ENCODE peak calls at places on chromosomes 4 and X, in seven cellular contexts. I is fibroblast of the aortic adventitia; N is stimulated activated CD8-positive, alpha-beta memory T cell treated with anti-CD3 and anti-CD28 coated beads, Interleukin-15, amount 100 ng/mL, for 24 hours; B is activated CD8-positive, alpha-beta T cell treated with anti-CD3 and anti-CD28 coated beads for 36 hours; Z is fibroblast of mammary gland; T is stimulated activated CD4-positive, alpha-beta T cell treated with anti-CD3 and anti-CD28 coated beads, Interleukin-2, amount 100 ng/mL, for 48 hours; E is NCI-H2081. W is an unnamed sample.

GRCh38 chr4:150647008-150647407 is 65.1 kb downstream of the MAB21L2 start:
- DNase-seq in I (peak), T (no peak), N (no peak), Z (peak), E (no peak), B (no peak), W (no peak)

GRCh38 chr4:7431696-7432530 is 2.8 kb downstream of the PSAPL1 start:
- DNase-seq in Z (no peak), T (no peak), I (no peak), E (no peak), N (no peak), B (no peak), W (no peak)

GRCh38 chr4:27811928-27812327 is 951.3 kb downstream of the STIM2 start:
- DNase-seq in I (no peak), T (no peak), B (no peak), Z (no peak), N (no peak), E (no peak), W (no peak)

GRCh38 chrX:139905041-139905440 is 27.8 kb downstream of the ATP11C start:
- DNase-seq in E (no peak), T (no peak), I (peak), N (no peak), Z (no peak), B (no peak), W (no peak)

GRCh38 chr4:78075986-78076385 is 18.9 kb downstream of the FRAS1 start:
- DNase-seq in Z (no peak), N (no peak), B (no peak), E (no peak), I (no peak), T (no peak), W (no peak)

GRCh38 chr4:82868572-82868971 is 22.4 kb downstream of the SEC31A start:
- DNase-seq in E (no peak), Z (no peak), N (no peak), T (no peak), B (no peak), I (no peak), W (no peak)

GRCh38 chr4:165118256-165118909 is 5.7 kb upstream of the TMEM192 start:
- DNase-seq in B (no peak), N (no peak), T (no peak), E (no peak), Z (no peak), I (no peak), W (no peak)

GRCh38 chrX:54711735-54712134 is 86.3 kb downstream of the ITIH6 start:
- DNase-seq in E (no peak), B (no peak), T (no peak), Z (no peak), I (no peak), N (no peak), W (no peak)

GRCh38 chr4:97720869-97721432 is 422.3 kb downstream of the STPG2 start:
- DNase-seq in N (no peak), I (peak), B (no peak), E (peak), Z (peak), T (no peak), W (peak)